ENCODE peak calls at places on chromosomes 7 and 10, in five cellular contexts. O is endothelial cell of umbilical vein, G is mesendoderm, L is neuronal stem cell, F is IMR-90. N is an unnamed sample.

GRCh38 chr10:4338768-4339167 is 487.2 kb upstream of the AKR1E2 start:
- DNase-seq in O (no peak), G (no peak), L (no peak), F (no peak), N (no peak)

GRCh38 chr10:244227-244626 is 109.0 kb downstream of the ZMYND11 start:
- DNase-seq in O (no peak), G (no peak), L (no peak), F (no peak), N (no peak)

GRCh38 chr10:78602201-78602917 is 466.4 kb upstream of the ZMIZ1 start:
- DNase-seq in O (no peak), G (no peak), L (no peak), F (peak), N (peak)

GRCh38 chr10:61939575-61940301 is 38.2 kb downstream of the ARID5B start:
- DNase-seq in O (peak), G (no peak), L (no peak), F (peak), N (peak)

GRCh38 chr7:70668606-70669358 is 463.2 kb upstream of the GALNT17 start:
- DNase-seq in O (no peak), G (no peak), L (no peak), F (no peak), N (no peak)

GRCh38 chr7:52168085-52168484 is 851.5 kb upstream of the COBL start:
- DNase-seq in O (no peak), G (peak), L (no peak), F (no peak), N (no peak)

GRCh38 chr7:96591900-96592676 is 117.6 kb downstream of the SEM1 start:
- DNase-seq in O (no peak), G (peak), L (no peak), F (no peak), N (peak)

GRCh38 chr7:29920491-29920890 is 69.1 kb downstream of the SCRN1 start:
- DNase-seq in O (no peak), G (no peak), L (no peak), F (no peak), N (no peak)

GRCh38 chr10:97407211-97407951 is 6.2 kb upstream of the RRP12 start:
- DNase-seq in O (peak), G (peak), L (peak), F (peak), N (peak)

GRCh38 chr10:35993816-35994515 is 351.9 kb upstream of the FZD8 start:
- DNase-seq in O (peak), G (no peak), L (no peak), F (no peak), N (no peak)

GRCh38 chr7:2209146-2209960 is 23.4 kb downstream of the MAD1L1 start:
- DNase-seq in O (peak), G (peak), L (peak), F (peak), N (peak)

GRCh38 chr7:155329225-155329624 is 31.5 kb downstream of the INSIG1 start:
- DNase-seq in O (no peak), G (no peak), L (no peak), F (no peak), N (no peak)

GRCh38 chr7:105244594-105244993 is 144.1 kb downstream of the SRPK2 start:
- DNase-seq in O (peak), G (no peak), L (no peak), F (no peak), N (no peak)

GRCh38 chr10:75191821-75192568 is 18.6 kb upstream of the VDAC2 start:
- DNase-seq in O (peak), G (peak), L (no peak), F (peak), N (peak)

GRCh38 chr7:34575006-34575405 is 83.0 kb upstream of the NPSR1 start:
- DNase-seq in O (no peak), G (no peak), L (no peak), F (no peak), N (no peak)

GRCh38 chr7:32586291-32587221 is 91.3 kb downstream of the AVL9 start:
- DNase-seq in O (peak), G (no peak), L (no peak), F (peak), N (peak)

GRCh38 chr7:36982749-36983148 is 258.5 kb upstream of the AOAH start:
- DNase-seq in O (no peak), G (no peak), L (no peak), F (no peak), N (no peak)

GRCh38 chr10:124739996-124740373 is 4.2 kb downstream of the FAM53B start:
- DNase-seq in O (no peak), G (peak), L (no peak), F (no peak), N (no peak)

GRCh38 chr7:23468721-23469149 is 1.6 kb downstream of the IGF2BP3 start:
- DNase-seq in O (peak), G (peak), L (no peak), F (no peak), N (no peak)

GRCh38 chr7:115332691-115333090 is 410.8 kb downstream of the MDFIC start:
- DNase-seq in O (no peak), G (no peak), L (no peak), F (peak), N (peak)

GRCh38 chr10:88062385-88062784 is 199.0 kb downstream of the PTEN start:
- DNase-seq in O (no peak), G (no peak), L (no peak), F (peak), N (no peak)

GRCh38 chr10:32987172-32987571 is 29.1 kb upstream of the ITGB1 start:
- DNase-seq in O (no peak), G (no peak), L (no peak), F (no peak), N (no peak)

GRCh38 chr10:21824409-21824808 is 179.1 kb downstream of the DNAJC1 start:
- DNase-seq in O (no peak), G (no peak), L (no peak), F (no peak), N (no peak)

GRCh38 chr7:17408245-17408903 is 109.9 kb downstream of the AHR start:
- DNase-seq in O (peak), G (no peak), L (no peak), F (peak), N (peak)

GRCh38 chr7:18393465-18394118 is 102.0 kb upstream of the HDAC9 start:
- DNase-seq in O (peak), G (no peak), L (no peak), F (no peak), N (no peak)

GRCh38 chr10:34814228-34815173 is 595 bp downstream of the PARD3 start:
- DNase-seq in O (peak), G (peak), L (peak), F (peak), N (peak)

GRCh38 chr7:39978252-39978934 is 28.3 kb downstream of the CDK13 start:
- DNase-seq in O (no peak), G (no peak), L (no peak), F (no peak), N (no peak)

GRCh38 chr10:99234739-99235468 is 748 bp downstream of the HPSE2 start:
- DNase-seq in O (no peak), G (peak), L (peak), F (peak), N (peak)

GRCh38 chr10:29590598-29591415 is 44.0 kb downstream of the SVIL start:
- DNase-seq in O (no peak), G (peak), L (peak), F (peak), N (peak)

GRCh38 chr10:4686644-4686996 is 139.4 kb upstream of the AKR1E2 start:
- DNase-seq in O (no peak), G (peak), L (no peak), F (peak), N (peak)

GRCh38 chr7:74375726-74376220 is 77.9 kb upstream of the GTF2IRD1 start:
- DNase-seq in O (no peak), G (no peak), L (no peak), F (no peak), N (no peak)

GRCh38 chr10:6055929-6056328 is 6.2 kb downstream of the IL2RA start:
- DNase-seq in O (no peak), G (no peak), L (no peak), F (no peak), N (no peak)

GRCh38 chr7:151371266-151371665 is 29.7 kb downstream of the NUB1 start:
- DNase-seq in O (no peak), G (no peak), L (no peak), F (no peak), N (no peak)

GRCh38 chr7:140263277-140263676 is 86.5 kb upstream of the KDM7A start:
- DNase-seq in O (no peak), G (no peak), L (no peak), F (no peak), N (no peak)

GRCh38 chr10:2051108-2051507 is 313.8 kb upstream of the ADARB2 start:
- DNase-seq in O (no peak), G (no peak), L (no peak), F (no peak), N (no peak)

GRCh38 chr10:100101526-100102076 is 19.9 kb upstream of the CPN1 start:
- DNase-seq in O (peak), G (no peak), L (no peak), F (peak), N (peak)

GRCh38 chr7:123749537-123749857 is 694 bp upstream of the WASL start:
- DNase-seq in O (no peak), G (no peak), L (no peak), F (peak), N (peak)
- H3K9ac ChIP-seq in O (peak), G (peak), L (peak), F (peak), N (peak)

DNA sequence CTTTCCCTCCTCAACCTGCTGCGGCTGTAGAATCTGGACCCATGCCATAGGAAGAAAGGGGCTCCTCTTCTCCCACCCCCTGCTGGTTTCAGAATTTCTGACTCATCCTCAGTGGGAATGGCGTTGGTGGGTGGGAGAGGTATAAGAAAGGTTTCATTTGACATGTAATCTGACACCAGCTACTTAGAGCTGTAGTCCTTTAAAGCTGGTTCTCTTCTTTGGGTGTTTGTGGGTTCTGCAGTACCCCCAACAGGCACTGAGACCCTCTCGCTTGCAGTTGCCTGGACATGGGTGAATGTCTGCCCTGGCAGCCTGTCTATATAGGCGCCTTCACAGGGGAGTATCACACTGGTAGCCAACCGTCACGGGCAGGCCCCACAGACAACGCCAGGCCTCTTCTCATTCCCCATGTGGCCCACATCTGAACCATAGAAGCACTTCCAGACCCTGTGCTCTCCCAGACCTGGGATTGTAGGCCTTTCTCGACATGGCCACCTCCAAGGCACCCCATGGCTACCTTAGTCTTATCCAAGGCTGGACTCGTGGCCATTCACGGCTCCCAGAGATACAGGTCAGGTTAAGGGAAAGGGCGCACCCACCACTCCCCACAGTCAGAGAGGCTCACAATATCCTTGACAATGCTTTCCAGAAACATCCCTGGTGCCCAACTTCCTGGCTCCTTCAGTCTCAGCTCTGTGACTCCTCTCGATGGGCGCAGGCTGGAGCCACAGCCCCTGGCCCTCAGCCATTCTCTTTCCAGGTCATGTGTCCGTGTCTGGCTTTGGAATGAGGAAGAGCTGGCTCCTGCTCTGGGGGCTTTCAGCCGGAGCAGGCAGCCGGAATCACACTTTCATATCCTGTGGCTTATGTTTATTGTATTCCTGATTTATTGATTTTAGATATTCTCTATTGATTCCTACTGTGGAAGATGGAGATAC is 17.5 kb downstream of the ZNF862 start:
- DNase-seq in O (no peak), G (peak), L (no peak), F (peak), N (peak)
- H3K4me2 ChIP-seq in O (no peak), G (no peak), L (peak), F (peak), N (no peak)

DNA sequence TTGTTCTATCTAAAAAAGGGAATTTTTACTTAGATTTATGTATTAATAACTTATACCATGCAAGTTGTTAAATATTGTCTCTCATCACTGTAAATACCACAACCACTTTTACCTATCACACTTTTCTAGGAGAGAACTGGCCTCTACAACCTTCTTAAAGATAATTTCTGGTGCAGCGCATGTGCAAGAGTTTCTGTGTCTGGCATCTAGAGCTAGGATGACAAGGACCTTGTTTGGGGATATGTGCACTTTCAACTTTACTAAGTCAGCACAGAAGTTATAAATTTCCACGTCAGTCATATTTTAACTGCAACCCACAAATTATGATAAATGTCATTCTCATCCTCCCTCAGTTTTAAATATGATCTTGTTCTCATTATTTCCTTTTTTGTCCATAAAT is 156.9 kb upstream of the ADCY1 start:
- DNase-seq in O (no peak), G (no peak), L (no peak), F (no peak), N (no peak)
- H3K9ac ChIP-seq in O (no peak), G (no peak), L (no peak), F (no peak), N (no peak)

DNA sequence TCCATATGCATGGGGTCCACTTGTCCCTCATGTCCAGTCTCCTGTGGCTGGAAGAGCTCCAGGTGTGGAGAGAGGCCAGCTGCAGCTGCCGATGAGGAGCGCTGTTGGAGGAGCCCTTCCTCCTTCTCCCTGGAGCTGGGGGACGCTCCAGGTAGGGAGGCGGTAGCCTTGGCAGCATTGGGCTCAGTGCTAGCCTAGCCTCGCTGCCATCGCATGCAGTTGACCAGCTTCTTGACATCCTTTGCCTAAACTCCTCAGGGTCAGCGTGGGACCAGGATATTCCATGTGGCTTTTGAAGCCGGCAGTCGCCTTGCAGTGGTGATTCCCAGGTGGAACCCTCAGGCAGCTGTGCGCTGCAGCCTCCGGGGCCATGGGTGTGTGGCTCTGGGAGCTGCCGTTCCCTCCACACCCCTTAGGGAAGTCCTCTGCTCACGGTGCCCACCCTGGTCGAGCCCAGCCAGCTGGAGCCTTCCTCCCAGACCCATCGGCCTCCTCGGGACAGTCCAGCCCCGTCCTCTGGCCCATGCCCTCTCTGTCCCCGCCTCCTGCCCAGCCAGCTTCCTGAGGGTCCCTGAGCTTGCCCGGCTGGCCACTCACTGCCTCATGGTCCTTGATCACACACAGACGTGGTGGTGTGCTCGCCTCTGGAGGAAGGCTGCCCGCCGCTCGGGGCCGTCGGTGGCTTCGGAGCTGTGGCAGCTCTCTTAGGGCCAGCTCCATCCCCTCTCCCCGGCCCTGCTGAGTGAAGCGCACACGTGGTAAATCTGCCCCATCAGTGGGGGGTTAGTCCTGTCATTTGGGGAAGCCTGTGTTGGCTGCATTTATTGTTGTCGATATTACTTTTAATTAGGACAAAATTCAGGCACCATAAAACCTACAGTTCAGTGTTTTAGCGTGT is 21.2 kb downstream of the INPP5A start:
- DNase-seq in O (no peak), G (no peak), L (no peak), F (no peak), N (no peak)
- H3K4me2 ChIP-seq in O (no peak), G (no peak), L (no peak), F (no peak), N (no peak)

DNA sequence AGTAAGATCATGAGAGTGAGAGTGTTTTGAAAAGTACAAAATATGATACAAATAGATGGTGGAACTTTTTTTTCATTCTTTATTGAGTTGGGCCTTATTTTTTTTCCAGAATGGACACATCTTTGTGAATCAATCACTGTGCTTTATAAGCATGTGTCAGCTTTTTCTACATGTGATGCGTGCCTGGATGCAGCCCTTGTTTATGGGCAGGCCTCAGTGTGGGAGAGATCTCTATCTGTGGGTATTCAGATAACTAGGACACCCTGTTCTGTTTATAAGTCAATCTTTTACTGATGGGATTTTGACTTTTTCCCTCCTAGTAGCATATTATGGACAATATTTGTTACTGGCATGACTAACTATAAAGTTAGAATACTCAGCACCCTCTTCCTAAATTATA is 42.9 kb upstream of the IKZF1 start:
- DNase-seq in O (no peak), G (no peak), L (no peak), F (no peak), N (no peak)
- H3K9ac ChIP-seq in O (no peak), G (no peak), L (no peak), F (no peak), N (no peak)

GRCh38 chr10:85490431-85490830 is 876.2 kb downstream of the GRID1 start:
- DNase-seq in O (no peak), G (no peak), L (no peak), F (no peak), N (no peak)
- H3K4me2 ChIP-seq in O (no peak), G (no peak), L (no peak), F (no peak), N (no peak)

GRCh38 chr10:126143117-126143516 is 245.2 kb downstream of the ADAM12 start:
- DNase-seq in O (no peak), G (no peak), L (no peak), F (no peak), N (no peak)

GRCh38 chr10:126153686-126154628 is 234.3 kb downstream of the ADAM12 start:
- DNase-seq in O (no peak), G (peak), L (no peak), F (peak), N (peak)

DNA sequence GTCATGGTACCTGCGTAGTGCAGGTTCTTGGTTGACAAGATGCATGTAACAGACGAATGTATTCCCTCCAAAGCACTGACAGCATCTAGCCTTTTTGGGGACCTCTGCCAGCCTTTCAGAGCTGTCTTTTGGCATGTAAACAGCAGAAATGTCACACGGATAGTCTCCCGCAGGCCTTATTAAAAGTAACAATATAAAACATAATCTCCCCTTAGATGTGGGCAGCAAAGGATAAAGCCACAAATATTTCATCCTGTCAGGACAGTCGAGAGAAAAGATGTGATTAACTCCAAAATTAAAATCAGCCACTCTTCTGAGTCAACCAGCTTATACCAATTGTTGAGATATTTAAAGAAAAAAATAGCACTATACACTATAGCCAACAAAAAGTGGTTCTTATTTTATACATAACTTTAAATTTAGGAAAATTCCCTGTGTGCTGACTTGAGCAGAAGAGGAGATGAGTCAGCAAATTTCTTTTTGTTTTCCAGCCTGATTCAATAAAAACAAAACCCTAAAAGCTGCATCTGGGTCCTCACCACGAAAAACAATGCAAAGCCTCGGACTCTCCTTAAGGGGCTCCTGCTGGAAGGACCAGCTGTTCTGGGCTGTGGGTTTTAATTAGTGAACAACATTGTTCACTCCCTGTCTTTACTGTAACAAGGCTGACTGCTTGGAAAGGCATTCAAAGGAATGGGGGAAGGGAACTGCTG is 240.3 kb downstream of the ADAM12 start:
- DNase-seq in O (peak), G (peak), L (no peak), F (peak), N (peak)
- H3K9ac ChIP-seq in O (no peak), G (no peak), L (no peak), F (no peak), N (peak)

DNA sequence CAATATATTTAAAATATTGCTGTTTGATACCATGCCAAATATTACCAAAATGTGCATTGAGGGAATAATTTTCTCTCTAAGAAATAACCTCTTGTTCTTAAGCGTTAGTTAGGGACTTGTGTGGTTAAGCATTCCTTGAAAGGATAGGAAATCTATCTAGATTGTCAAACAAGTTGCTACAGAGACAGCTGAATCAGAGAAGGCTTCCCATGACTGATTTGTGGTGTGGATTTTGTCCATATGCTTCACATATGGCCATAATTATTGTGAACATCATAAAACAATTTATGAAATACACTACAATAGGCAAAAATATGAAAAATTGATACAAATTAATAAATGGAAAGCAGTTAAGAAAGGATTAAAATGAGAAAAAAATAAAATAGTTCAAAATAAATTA is 96.3 kb downstream of the GNAT3 start:
- DNase-seq in O (no peak), G (no peak), L (no peak), F (peak), N (no peak)
- H3K4me2 ChIP-seq in O (no peak), G (no peak), L (no peak), F (no peak), N (no peak)

GRCh38 chr10:80407836-80408197 is 534 bp upstream of the PRXL2A start:
- DNase-seq in O (peak), G (peak), L (no peak), F (no peak), N (peak)
- H3K9ac ChIP-seq in O (peak), G (peak), L (no peak), F (no peak), N (no peak)

N was measured in GM23248.